ENCODE peak calls at places on chromosomes 5 and 9, in ten cellular contexts. One of them, this sample, is unnamed.

GRCh38 chr9:132125944-132126720 is 35.7 kb upstream of the NTNG2 start:
- DNase-seq in renal cortical epithelial cell: no peak
- DNase-seq in KG1: no peak
- DNase-seq in AG08395: no peak
- DNase-seq in T-helper 1 cell: peak; percentile 21
- DNase-seq in COR-L47: no peak
- DNase-seq in GM13976: peak; percentile 56
- DNase-seq in psoas muscle: no peak
- DNase-seq in AML-193: no peak
- DNase-seq in WERI-Rb-1: no peak
- DNase-seq in this sample: no peak

GRCh38 chr5:135089912-135090311 is 55.9 kb upstream of the PITX1 start:
- DNase-seq in renal cortical epithelial cell: no peak
- DNase-seq in KG1: no peak
- DNase-seq in AG08395: no peak
- DNase-seq in T-helper 1 cell: no peak
- DNase-seq in COR-L47: no peak
- DNase-seq in GM13976: no peak
- DNase-seq in psoas muscle: no peak
- DNase-seq in AML-193: no peak
- DNase-seq in WERI-Rb-1: no peak
- DNase-seq in this sample: no peak

GRCh38 chr9:130268521-130269131 is 3.1 kb downstream of the HMCN2 start:
- DNase-seq in renal cortical epithelial cell: no peak
- DNase-seq in KG1: no peak
- DNase-seq in AG08395: no peak
- DNase-seq in T-helper 1 cell: no peak
- DNase-seq in COR-L47: peak; percentile 96
- DNase-seq in GM13976: peak; percentile 37
- DNase-seq in psoas muscle: no peak
- DNase-seq in AML-193: peak; percentile 8
- DNase-seq in WERI-Rb-1: no peak
- DNase-seq in this sample: no peak

GRCh38 chr5:116543501-116543900 is 31.1 kb downstream of the SEMA6A start:
- DNase-seq in renal cortical epithelial cell: peak; percentile 33
- DNase-seq in KG1: no peak
- DNase-seq in AG08395: no peak
- DNase-seq in T-helper 1 cell: no peak
- DNase-seq in COR-L47: no peak
- DNase-seq in GM13976: no peak
- DNase-seq in psoas muscle: no peak
- DNase-seq in AML-193: no peak
- DNase-seq in WERI-Rb-1: no peak
- DNase-seq in this sample: no peak

GRCh38 chr5:579746-580366 is 32.3 kb upstream of the CEP72 start:
- DNase-seq in renal cortical epithelial cell: no peak
- DNase-seq in KG1: no peak
- DNase-seq in AG08395: no peak
- DNase-seq in T-helper 1 cell: no peak
- DNase-seq in COR-L47: no peak
- DNase-seq in GM13976: no peak
- DNase-seq in psoas muscle: no peak
- DNase-seq in AML-193: no peak
- DNase-seq in WERI-Rb-1: no peak
- DNase-seq in this sample: peak; percentile 74

GRCh38 chr5:78492650-78493049 is 132.2 kb downstream of the SCAMP1 start:
- DNase-seq in renal cortical epithelial cell: peak; percentile 26
- DNase-seq in KG1: no peak
- DNase-seq in AG08395: no peak
- DNase-seq in T-helper 1 cell: no peak
- DNase-seq in COR-L47: no peak
- DNase-seq in GM13976: no peak
- DNase-seq in psoas muscle: no peak
- DNase-seq in AML-193: no peak
- DNase-seq in WERI-Rb-1: no peak
- DNase-seq in this sample: no peak

GRCh38 chr5:87132696-87133095 is 135.0 kb upstream of the RASA1 start:
- DNase-seq in renal cortical epithelial cell: no peak
- DNase-seq in KG1: no peak
- DNase-seq in AG08395: no peak
- DNase-seq in T-helper 1 cell: no peak
- DNase-seq in COR-L47: no peak
- DNase-seq in GM13976: no peak
- DNase-seq in psoas muscle: no peak
- DNase-seq in AML-193: no peak
- DNase-seq in WERI-Rb-1: no peak
- DNase-seq in this sample: no peak

GRCh38 chr9:112496074-112496722 is 9.6 kb downstream of the KIAA1958 start:
- DNase-seq in renal cortical epithelial cell: no peak
- DNase-seq in KG1: no peak
- DNase-seq in AG08395: no peak
- DNase-seq in T-helper 1 cell: no peak
- DNase-seq in COR-L47: no peak
- DNase-seq in GM13976: no peak
- DNase-seq in psoas muscle: no peak
- DNase-seq in AML-193: peak; percentile 78
- DNase-seq in WERI-Rb-1: no peak
- DNase-seq in this sample: no peak

GRCh38 chr5:57653636-57654290 is 171.2 kb upstream of the ACTBL2 start:
- DNase-seq in renal cortical epithelial cell: no peak
- DNase-seq in KG1: no peak
- DNase-seq in AG08395: no peak
- DNase-seq in T-helper 1 cell: no peak
- DNase-seq in COR-L47: no peak
- DNase-seq in GM13976: no peak
- DNase-seq in psoas muscle: no peak
- DNase-seq in AML-193: no peak
- DNase-seq in WERI-Rb-1: no peak
- DNase-seq in this sample: peak; percentile 4

GRCh38 chr9:123225374-123225813 is 43.0 kb downstream of the STRBP start:
- DNase-seq in renal cortical epithelial cell: peak; percentile 87
- DNase-seq in KG1: no peak
- DNase-seq in AG08395: peak; percentile 72
- DNase-seq in T-helper 1 cell: peak; percentile 74
- DNase-seq in COR-L47: peak; percentile 13
- DNase-seq in GM13976: peak; percentile 69
- DNase-seq in psoas muscle: no peak
- DNase-seq in AML-193: peak; percentile 28
- DNase-seq in WERI-Rb-1: peak; percentile 32
- DNase-seq in this sample: no peak

GRCh38 chr9:115022760-115023434 is 92.5 kb upstream of the TNFSF8 start:
- DNase-seq in renal cortical epithelial cell: peak; percentile 53
- DNase-seq in KG1: no peak
- DNase-seq in AG08395: peak; percentile 96
- DNase-seq in T-helper 1 cell: no peak
- DNase-seq in COR-L47: no peak
- DNase-seq in GM13976: no peak
- DNase-seq in psoas muscle: no peak
- DNase-seq in AML-193: no peak
- DNase-seq in WERI-Rb-1: no peak
- DNase-seq in this sample: no peak

GRCh38 chr9:109918359-109919163 is 138.6 kb downstream of the PALM2AKAP2 start:
- DNase-seq in renal cortical epithelial cell: no peak
- DNase-seq in KG1: no peak
- DNase-seq in AG08395: no peak
- DNase-seq in T-helper 1 cell: peak; percentile 75
- DNase-seq in COR-L47: peak; percentile 69
- DNase-seq in GM13976: no peak
- DNase-seq in psoas muscle: no peak
- DNase-seq in AML-193: no peak
- DNase-seq in WERI-Rb-1: no peak
- DNase-seq in this sample: peak; percentile 41

GRCh38 chr9:12697719-12698118 is 4.5 kb downstream of the TYRP1 start:
- DNase-seq in renal cortical epithelial cell: no peak
- DNase-seq in KG1: peak; percentile 42
- DNase-seq in AG08395: no peak
- DNase-seq in T-helper 1 cell: no peak
- DNase-seq in COR-L47: peak; percentile 31
- DNase-seq in GM13976: no peak
- DNase-seq in psoas muscle: no peak
- DNase-seq in AML-193: no peak
- DNase-seq in WERI-Rb-1: no peak
- DNase-seq in this sample: peak; percentile 5

GRCh38 chr9:76893395-76893932 is 12.4 kb downstream of the PRUNE2 start:
- DNase-seq in renal cortical epithelial cell: no peak
- DNase-seq in KG1: no peak
- DNase-seq in AG08395: peak; percentile 36
- DNase-seq in T-helper 1 cell: no peak
- DNase-seq in COR-L47: no peak
- DNase-seq in GM13976: no peak
- DNase-seq in psoas muscle: no peak
- DNase-seq in AML-193: no peak
- DNase-seq in WERI-Rb-1: no peak
- DNase-seq in this sample: no peak

GRCh38 chr9:95942016-95942415 is 66.5 kb downstream of the ERCC6L2 start:
- DNase-seq in renal cortical epithelial cell: no peak
- DNase-seq in KG1: no peak
- DNase-seq in AG08395: no peak
- DNase-seq in T-helper 1 cell: no peak
- DNase-seq in COR-L47: no peak
- DNase-seq in GM13976: no peak
- DNase-seq in psoas muscle: no peak
- DNase-seq in AML-193: no peak
- DNase-seq in WERI-Rb-1: no peak
- DNase-seq in this sample: no peak

GRCh38 chr5:171999877-172000276 is 6.6 kb downstream of the FBXW11 start:
- DNase-seq in renal cortical epithelial cell: peak; percentile 77
- DNase-seq in KG1: no peak
- DNase-seq in AG08395: no peak
- DNase-seq in T-helper 1 cell: no peak
- DNase-seq in COR-L47: no peak
- DNase-seq in GM13976: no peak
- DNase-seq in psoas muscle: no peak
- DNase-seq in AML-193: peak; percentile 12
- DNase-seq in WERI-Rb-1: no peak
- DNase-seq in this sample: no peak

GRCh38 chr9:89497978-89498844 is at the start of gene SEMA4D:
- DNase-seq in renal cortical epithelial cell: peak; percentile 53
- DNase-seq in KG1: peak; percentile 48
- DNase-seq in AG08395: peak; percentile 49
- DNase-seq in T-helper 1 cell: peak; percentile 79
- DNase-seq in COR-L47: peak; percentile 45
- DNase-seq in GM13976: peak; percentile 88
- DNase-seq in psoas muscle: peak; percentile 75
- DNase-seq in AML-193: peak; percentile 49
- DNase-seq in WERI-Rb-1: peak; percentile 88
- DNase-seq in this sample: peak; percentile 40

GRCh38 chr5:124402144-124402581 is 344.3 kb downstream of the ZNF608 start:
- DNase-seq in renal cortical epithelial cell: peak; percentile 100
- DNase-seq in KG1: no peak
- DNase-seq in AG08395: peak; percentile 52
- DNase-seq in T-helper 1 cell: no peak
- DNase-seq in COR-L47: no peak
- DNase-seq in GM13976: no peak
- DNase-seq in psoas muscle: no peak
- DNase-seq in AML-193: no peak
- DNase-seq in WERI-Rb-1: no peak
- DNase-seq in this sample: no peak

GRCh38 chr5:168525856-168526255 is 3.2 kb upstream of the FBLL1 start:
- DNase-seq in renal cortical epithelial cell: no peak
- DNase-seq in KG1: no peak
- DNase-seq in AG08395: no peak
- DNase-seq in T-helper 1 cell: no peak
- DNase-seq in COR-L47: no peak
- DNase-seq in GM13976: no peak
- DNase-seq in psoas muscle: no peak
- DNase-seq in AML-193: no peak
- DNase-seq in WERI-Rb-1: no peak
- DNase-seq in this sample: no peak

GRCh38 chr9:72929542-72929941 is 23.3 kb downstream of the ALDH1A1 start:
- DNase-seq in renal cortical epithelial cell: no peak
- DNase-seq in KG1: no peak
- DNase-seq in AG08395: no peak
- DNase-seq in T-helper 1 cell: no peak
- DNase-seq in COR-L47: no peak
- DNase-seq in GM13976: no peak
- DNase-seq in psoas muscle: no peak
- DNase-seq in AML-193: no peak
- DNase-seq in WERI-Rb-1: no peak
- DNase-seq in this sample: no peak

GRCh38 chr5:95718738-95719137 is 12.4 kb upstream of the RHOBTB3 start:
- DNase-seq in renal cortical epithelial cell: no peak
- DNase-seq in KG1: no peak
- DNase-seq in AG08395: no peak
- DNase-seq in T-helper 1 cell: no peak
- DNase-seq in COR-L47: no peak
- DNase-seq in GM13976: no peak
- DNase-seq in psoas muscle: no peak
- DNase-seq in AML-193: no peak
- DNase-seq in WERI-Rb-1: no peak
- DNase-seq in this sample: no peak

GRCh38 chr9:132699926-132700325 is 29.7 kb downstream of the GTF3C4 start:
- DNase-seq in renal cortical epithelial cell: no peak
- DNase-seq in KG1: no peak
- DNase-seq in AG08395: no peak
- DNase-seq in T-helper 1 cell: no peak
- DNase-seq in COR-L47: no peak
- DNase-seq in GM13976: no peak
- DNase-seq in psoas muscle: no peak
- DNase-seq in AML-193: no peak
- DNase-seq in WERI-Rb-1: no peak
- DNase-seq in this sample: no peak

GRCh38 chr5:143002459-143003327 is 232.5 kb downstream of the ARHGAP26 start:
- DNase-seq in renal cortical epithelial cell: peak; percentile 92
- DNase-seq in KG1: peak; percentile 71
- DNase-seq in AG08395: peak; percentile 71
- DNase-seq in T-helper 1 cell: peak; percentile 97
- DNase-seq in COR-L47: peak; percentile 4
- DNase-seq in GM13976: peak; percentile 58
- DNase-seq in psoas muscle: no peak
- DNase-seq in AML-193: peak; percentile 98
- DNase-seq in WERI-Rb-1: no peak
- DNase-seq in this sample: peak; percentile 8

GRCh38 chr5:179306191-179307005 is 38.9 kb downstream of the ADAMTS2 start:
- DNase-seq in renal cortical epithelial cell: no peak
- DNase-seq in KG1: no peak
- DNase-seq in AG08395: no peak
- DNase-seq in T-helper 1 cell: no peak
- DNase-seq in COR-L47: no peak
- DNase-seq in GM13976: no peak
- DNase-seq in psoas muscle: no peak
- DNase-seq in AML-193: no peak
- DNase-seq in WERI-Rb-1: no peak
- DNase-seq in this sample: no peak

GRCh38 chr5:112333236-112333850 is 85.7 kb downstream of the EPB41L4A start:
- DNase-seq in renal cortical epithelial cell: no peak
- DNase-seq in KG1: no peak
- DNase-seq in AG08395: no peak
- DNase-seq in T-helper 1 cell: no peak
- DNase-seq in COR-L47: peak; percentile 62
- DNase-seq in GM13976: no peak
- DNase-seq in psoas muscle: no peak
- DNase-seq in AML-193: no peak
- DNase-seq in WERI-Rb-1: no peak
- DNase-seq in this sample: peak; percentile 11

GRCh38 chr9:124447297-124447661 is 3.0 kb upstream of the ADGRD2 start:
- DNase-seq in renal cortical epithelial cell: no peak
- DNase-seq in KG1: no peak
- DNase-seq in AG08395: no peak
- DNase-seq in T-helper 1 cell: no peak
- DNase-seq in COR-L47: no peak
- DNase-seq in GM13976: no peak
- DNase-seq in psoas muscle: no peak
- DNase-seq in AML-193: no peak
- DNase-seq in WERI-Rb-1: no peak
- DNase-seq in this sample: no peak

GRCh38 chr5:71587709-71588532 is 781 bp downstream of the MCCC2 start:
- DNase-seq in renal cortical epithelial cell: no peak
- DNase-seq in KG1: peak; percentile 34
- DNase-seq in AG08395: no peak
- DNase-seq in T-helper 1 cell: no peak
- DNase-seq in COR-L47: no peak
- DNase-seq in GM13976: peak; percentile 52
- DNase-seq in psoas muscle: no peak
- DNase-seq in AML-193: no peak
- DNase-seq in WERI-Rb-1: peak; percentile 8
- DNase-seq in this sample: no peak

GRCh38 chr5:145827275-145827674 is 7.9 kb downstream of the PRELID2 start:
- DNase-seq in renal cortical epithelial cell: no peak
- DNase-seq in KG1: no peak
- DNase-seq in AG08395: no peak
- DNase-seq in T-helper 1 cell: no peak
- DNase-seq in COR-L47: no peak
- DNase-seq in GM13976: no peak
- DNase-seq in psoas muscle: no peak
- DNase-seq in AML-193: no peak
- DNase-seq in WERI-Rb-1: no peak
- DNase-seq in this sample: no peak

This sample was measured in NCI-H345.